ENCODE peak calls at places on chromosomes 6 and 20, in seven cellular contexts. P, J, K, Z, S, A and E are unnamed samples.

GRCh38 chr6:53956068-53956711 is 155.1 kb upstream of the MLIP start:
- DNase-seq in K (peak), J (peak), P (peak), S (peak), A (peak), Z (peak), E (peak)

GRCh38 chr6:166757226-166758135 is 130.4 kb upstream of the RPS6KA2 start:
- DNase-seq in P (no peak), Z (peak), A (no peak), J (no peak), S (no peak), K (peak), E (peak)

GRCh38 chr6:48024956-48025355 is 86.0 kb downstream of the PTCHD4 start:
- DNase-seq in A (no peak), P (no peak), S (no peak), Z (no peak), J (no peak), K (no peak), E (no peak)

GRCh38 chr20:1434571-1435336 is 31.9 kb downstream of the NSFL1C start:
- DNase-seq in J (no peak), P (no peak), A (peak), K (peak), Z (peak), S (no peak), E (peak)

GRCh38 chr6:76706566-76706965 is 634.1 kb upstream of the IMPG1 start:
- DNase-seq in Z (no peak), A (no peak), J (no peak), S (no peak), K (no peak), P (no peak), E (no peak)

GRCh38 chr6:137122612-137123011 is 50.8 kb downstream of the IL22RA2 start:
- DNase-seq in A (no peak), K (no peak), P (no peak), Z (no peak), J (no peak), S (no peak), E (no peak)

GRCh38 chr6:6993503-6994237 is 114.1 kb upstream of the RREB1 start:
- DNase-seq in J (no peak), S (no peak), A (no peak), Z (no peak), P (no peak), K (no peak), E (peak)

GRCh38 chr6:97841763-97842162 is 558.7 kb upstream of the MMS22L start:
- DNase-seq in J (no peak), K (no peak), S (no peak), A (no peak), P (no peak), Z (no peak), E (no peak)

GRCh38 chr20:58160451-58161051 is 67.9 kb downstream of the ANKRD60 start:
- DNase-seq in S (no peak), A (peak), J (no peak), Z (no peak), P (no peak), K (peak), E (no peak)

GRCh38 chr6:144335914-144336313 is 50.8 kb downstream of the UTRN start:
- DNase-seq in Z (no peak), A (peak), S (no peak), J (peak), P (no peak), K (no peak), E (no peak)

GRCh38 chr20:45254867-45255266 is 503 bp upstream of the SLPI start:
- DNase-seq in Z (no peak), K (peak), J (no peak), P (no peak), A (peak), S (no peak), E (peak)

GRCh38 chr6:57221191-57221935 is 744 bp downstream of the RAB23 start:
- DNase-seq in A (peak), J (peak), Z (peak), K (peak), P (peak), S (peak), E (peak)

GRCh38 chr6:26311012-26311384 is 54.0 kb upstream of the BTN3A2 start:
- DNase-seq in A (peak), S (no peak), Z (peak), K (peak), P (no peak), J (peak), E (peak)

GRCh38 chr20:57810511-57811372 is 100.9 kb upstream of the PMEPA1 start:
- DNase-seq in A (peak), J (no peak), Z (peak), P (peak), K (no peak), S (no peak), E (no peak)

GRCh38 chr6:21426841-21427490 is 166.6 kb upstream of the SOX4 start:
- DNase-seq in A (peak), J (no peak), P (no peak), K (no peak), Z (no peak), S (no peak), E (peak)

GRCh38 chr6:139124887-139125672 is 9.8 kb upstream of the HECA start:
- DNase-seq in Z (peak), K (peak), P (no peak), A (peak), S (peak), J (no peak), E (peak)

GRCh38 chr6:169897601-169898358 is 146.4 kb downstream of the ERMARD start:
- DNase-seq in Z (no peak), A (no peak), S (no peak), K (no peak), J (no peak), P (no peak), E (no peak)

GRCh38 chr6:43720999-43721398 is 33.4 kb upstream of the MRPS18A start:
- DNase-seq in K (no peak), A (no peak), Z (no peak), J (no peak), S (no peak), P (no peak), E (no peak)

GRCh38 chr20:14333734-14334133 is 3.7 kb downstream of the FLRT3 start:
- DNase-seq in Z (no peak), J (no peak), K (no peak), A (no peak), S (no peak), P (no peak), E (no peak)

GRCh38 chr20:34651200-34651599 is 25.7 kb downstream of the PIGU start:
- DNase-seq in J (no peak), S (no peak), P (no peak), K (no peak), Z (no peak), A (no peak), E (no peak)

GRCh38 chr20:4444404-4444803 is 277.3 kb upstream of the PRND start:
- DNase-seq in S (no peak), Z (no peak), K (peak), J (no peak), P (no peak), A (peak), E (no peak)

GRCh38 chr6:121539537-121539936 is 104.1 kb downstream of the GJA1 start:
- DNase-seq in K (no peak), J (no peak), P (no peak), S (no peak), A (no peak), Z (no peak), E (no peak)

GRCh38 chr20:52340036-52340634 is 148.6 kb upstream of the ZFP64 start:
- DNase-seq in A (peak), P (no peak), S (no peak), K (no peak), Z (peak), J (no peak), E (no peak)

GRCh38 chr6:44598679-44599078 is 211.2 kb downstream of the CDC5L start:
- DNase-seq in K (no peak), J (peak), S (peak), P (no peak), Z (no peak), A (no peak), E (no peak)

GRCh38 chr20:20549699-20550098 is 162.7 kb downstream of the RALGAPA2 start:
- DNase-seq in S (no peak), Z (no peak), K (peak), P (no peak), A (peak), J (no peak), E (peak)

GRCh38 chr6:152380993-152381898 is 255.9 kb downstream of the SYNE1 start:
- DNase-seq in A (peak), Z (peak), J (no peak), P (peak), K (peak), S (peak), E (peak)

GRCh38 chr6:14060971-14061370 is 56.6 kb upstream of the CD83 start:
- DNase-seq in A (no peak), Z (no peak), J (no peak), P (no peak), K (no peak), S (no peak), E (no peak)

GRCh38 chr6:136464874-136465273 is 85.3 kb downstream of the MAP7 start:
- DNase-seq in A (no peak), K (no peak), P (no peak), J (no peak), S (no peak), Z (no peak), E (no peak)

GRCh38 chr6:108497883-108498282 is 62.8 kb upstream of the FOXO3 start:
- DNase-seq in S (peak), P (peak), Z (peak), J (peak), K (peak), A (peak), E (peak)

GRCh38 chr6:31495580-31495979 is 2.4 kb upstream of the MICB start:
- DNase-seq in K (peak), A (no peak), P (no peak), S (no peak), Z (peak), J (no peak), E (peak)

GRCh38 chr20:18543932-18544331 is 23.3 kb upstream of the SMIM26 start:
- DNase-seq in Z (no peak), J (no peak), S (no peak), K (no peak), P (no peak), A (no peak), E (no peak)

GRCh38 chr6:91659881-91660280 is 1073.0 kb upstream of the MAP3K7 start:
- DNase-seq in Z (no peak), S (no peak), K (no peak), P (no peak), J (no peak), A (no peak), E (no peak)

GRCh38 chr6:47655719-47656595 is 42.4 kb upstream of the ADGRF4 start:
- DNase-seq in J (no peak), K (no peak), A (peak), Z (peak), S (peak), P (peak), E (peak)

GRCh38 chr6:34858681-34859080 is 29.2 kb downstream of the TAF11 start:
- DNase-seq in S (no peak), K (no peak), J (no peak), P (no peak), Z (peak), A (no peak), E (no peak)
- H2AK5ac ChIP-seq in S (no peak), K (no peak), J (no peak), P (no peak), Z (no peak), A (no peak), E (no peak)

GRCh38 chr20:38447931-38448675 is 13.0 kb upstream of the SNHG17 start:
- DNase-seq in K (no peak), S (no peak), J (no peak), A (no peak), P (no peak), Z (peak), E (no peak)
- H2AK5ac ChIP-seq in K (peak), S (no peak), J (no peak), A (no peak), P (no peak), Z (no peak), E (no peak)

GRCh38 chr20:63328716-63329275 is 32.4 kb downstream of the CHRNA4 start:
- DNase-seq in J (no peak), A (no peak), S (no peak), Z (no peak), P (no peak), K (no peak), E (no peak)
- H2AK5ac ChIP-seq in J (no peak), A (no peak), S (no peak), Z (no peak), P (peak), K (no peak), E (no peak)

GRCh38 chr6:95293257-95293656 is 284.1 kb upstream of the MANEA start:
- DNase-seq in P (no peak), J (no peak), Z (no peak), K (no peak), A (peak), S (no peak), E (no peak)
- H2AK5ac ChIP-seq in P (no peak), J (no peak), Z (no peak), K (no peak), A (no peak), S (no peak), E (no peak)

DNA sequence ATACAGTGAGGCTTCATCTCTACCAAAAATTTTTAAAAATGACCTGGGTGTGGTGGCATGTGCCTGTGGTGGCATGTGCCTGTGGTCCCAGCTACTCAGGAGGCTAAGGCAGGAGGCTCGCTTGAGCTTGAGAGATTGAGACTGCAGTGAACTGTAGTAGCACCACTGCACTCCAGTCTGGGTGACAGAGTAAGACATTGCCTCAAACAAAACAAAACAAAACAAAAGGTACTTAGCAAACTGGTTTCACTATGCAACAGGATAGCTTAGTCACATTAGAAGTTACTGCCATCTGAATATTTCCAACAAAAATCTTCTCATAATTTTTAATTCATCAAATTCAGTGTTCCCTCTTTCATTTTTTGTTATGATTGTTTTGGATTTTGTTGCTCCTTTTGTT is 137.9 kb downstream of the QRSL1 start:
- DNase-seq in P (no peak), K (no peak), A (no peak), S (no peak), J (no peak), Z (no peak), E (no peak)
- H2AK5ac ChIP-seq in P (no peak), K (no peak), A (no peak), S (no peak), J (no peak), Z (no peak), E (no peak)

GRCh38 chr6:38724343-38724742 is 9.2 kb downstream of the DNAH8 start:
- DNase-seq in K (no peak), J (no peak), P (no peak), A (no peak), S (no peak), Z (no peak), E (no peak)
- H2AK5ac ChIP-seq in K (no peak), J (no peak), P (no peak), A (no peak), S (no peak), Z (no peak), E (no peak)

GRCh38 chr6:149261364-149261763 is 56.1 kb upstream of the TAB2 start:
- DNase-seq in K (no peak), P (no peak), A (no peak), S (no peak), J (no peak), Z (no peak), E (no peak)

GRCh38 chr6:149264629-149265028 is 52.9 kb upstream of the TAB2 start:
- DNase-seq in K (no peak), Z (peak), A (no peak), S (peak), P (no peak), J (no peak), E (no peak)

GRCh38 chr6:149259753-149260152 is 57.8 kb upstream of the TAB2 start:
- DNase-seq in A (peak), S (no peak), Z (no peak), K (no peak), P (no peak), J (no peak), E (no peak)

GRCh38 chr6:149265945-149266344 is 51.6 kb upstream of the TAB2 start:
- DNase-seq in J (no peak), P (no peak), K (no peak), Z (no peak), S (no peak), A (no peak), E (no peak)

GRCh38 chr6:149260214-149260874 is 57.2 kb upstream of the TAB2 start:
- DNase-seq in K (no peak), J (no peak), S (no peak), Z (no peak), A (no peak), P (no peak), E (no peak)
- H2AK5ac ChIP-seq in K (no peak), J (no peak), S (no peak), Z (no peak), A (no peak), P (no peak), E (no peak)